ENCODE peak calls at places on chromosomes 6 and 20, in seven cellular contexts. U is epithelial cell of esophagus, N is cardiac fibroblast, Q is psoas muscle, B is GM12865, H is MM.1S, C is esophagus squamous epithelium. R is an unnamed sample.
A peak's percentile ranks its signal among the peaks of the same experiment; 100 is the strongest.

GRCh38 chr20:63323298-63323820 is 30.4 kb downstream of the COL20A1 start:
- DNase-seq in U (no peak), B (no peak), H (no peak), C (no peak), N (no peak), Q (no peak), R (no peak)

GRCh38 chr6:166543603-166544293 is 42.7 kb downstream of the RAMACL start:
- DNase-seq in N (no peak), H (no peak), B (no peak), Q (no peak), U (no peak), C (no peak), R (no peak)

GRCh38 chr6:142781124-142781523 is 163.9 kb downstream of the HIVEP2 start:
- DNase-seq in B (no peak), C (no peak), H (no peak), U (no peak), Q (no peak), N (peak; percentile 8), R (no peak)

GRCh38 chr6:127484207-127484858 is 25.1 kb upstream of the KIAA0408 start:
- DNase-seq in Q (no peak), B (peak; percentile 52), U (peak; percentile 54), C (no peak), H (peak; percentile 89), N (peak; percentile 37), R (no peak)

GRCh38 chr20:56628015-56628872 is 862 bp upstream of the TFAP2C start:
- DNase-seq in C (no peak), N (peak; percentile 17), Q (no peak), H (peak; percentile 20), U (peak; percentile 27), B (no peak), R (no peak)

GRCh38 chr6:1949533-1949932 is 295.9 kb downstream of the GMDS start:
- DNase-seq in N (peak; percentile 27), Q (no peak), U (peak; percentile 73), B (no peak), C (no peak), H (no peak), R (no peak)

GRCh38 chr20:46568570-46569129 is 18.2 kb upstream of the OCSTAMP start:
- DNase-seq in C (no peak), H (no peak), Q (peak; percentile 78), N (peak; percentile 92), B (no peak), U (peak; percentile 51), R (peak; percentile 94)

GRCh38 chr6:134599079-134599478 is 281.2 kb upstream of the SGK1 start:
- DNase-seq in B (no peak), U (no peak), C (no peak), Q (no peak), H (no peak), N (no peak), R (no peak)

GRCh38 chr20:54054516-54054915 is 15.9 kb downstream of the BCAS1 start:
- DNase-seq in N (no peak), B (no peak), C (no peak), Q (no peak), U (no peak), H (peak; percentile 62), R (no peak)

GRCh38 chr6:131362696-131363095 is 210.3 kb upstream of the ARG1 start:
- DNase-seq in N (no peak), U (no peak), B (no peak), H (no peak), Q (no peak), C (no peak), R (no peak)

GRCh38 chr6:128316258-128316952 is 204.0 kb downstream of the PTPRK start:
- DNase-seq in H (no peak), N (no peak), U (no peak), Q (no peak), B (no peak), C (no peak), R (no peak)

GRCh38 chr6:36028887-36029324 is 1.3 kb downstream of the MAPK14 start:
- DNase-seq in B (peak; percentile 73), H (peak; percentile 49), U (peak; percentile 90), Q (peak; percentile 57), N (peak; percentile 91), C (peak; percentile 20), R (peak; percentile 33)

GRCh38 chr6:170162011-170162770 is 128.7 kb downstream of the DLL1 start:
- DNase-seq in N (no peak), U (no peak), Q (no peak), C (no peak), B (no peak), H (no peak), R (no peak)

GRCh38 chr20:31859998-31860380 is 10.3 kb downstream of the DUSP15 start:
- DNase-seq in N (no peak), H (no peak), C (no peak), Q (no peak), U (no peak), B (no peak), R (no peak)

GRCh38 chr6:31541059-31541657 is 645 bp downstream of the DDX39B start:
- DNase-seq in U (peak; percentile 70), H (peak; percentile 64), C (no peak), B (peak; percentile 82), N (peak; percentile 75), Q (no peak), R (peak; percentile 36)

GRCh38 chr6:106972500-106972899 is 2.0 kb downstream of the CD24 start:
- DNase-seq in B (no peak), C (no peak), Q (no peak), H (no peak), N (no peak), U (peak; percentile 28), R (no peak)

GRCh38 chr6:6886160-6886885 is 221.4 kb upstream of the RREB1 start:
- DNase-seq in H (no peak), U (no peak), B (no peak), N (no peak), Q (no peak), C (no peak), R (no peak)

GRCh38 chr6:44659676-44660170 is 272.2 kb downstream of the CDC5L start:
- DNase-seq in H (no peak), B (no peak), Q (no peak), N (peak; percentile 22), C (no peak), U (no peak), R (no peak)

GRCh38 chr6:134707342-134707982 is 242.4 kb downstream of the ALDH8A1 start:
- DNase-seq in N (peak; percentile 67), U (peak; percentile 39), C (no peak), Q (no peak), H (no peak), B (no peak), R (no peak)

GRCh38 chr6:36443951-36444428 is 1.2 kb downstream of the KCTD20 start:
- DNase-seq in B (peak; percentile 43), Q (no peak), C (no peak), H (peak; percentile 39), N (peak; percentile 39), U (peak; percentile 32), R (no peak)

DNA sequence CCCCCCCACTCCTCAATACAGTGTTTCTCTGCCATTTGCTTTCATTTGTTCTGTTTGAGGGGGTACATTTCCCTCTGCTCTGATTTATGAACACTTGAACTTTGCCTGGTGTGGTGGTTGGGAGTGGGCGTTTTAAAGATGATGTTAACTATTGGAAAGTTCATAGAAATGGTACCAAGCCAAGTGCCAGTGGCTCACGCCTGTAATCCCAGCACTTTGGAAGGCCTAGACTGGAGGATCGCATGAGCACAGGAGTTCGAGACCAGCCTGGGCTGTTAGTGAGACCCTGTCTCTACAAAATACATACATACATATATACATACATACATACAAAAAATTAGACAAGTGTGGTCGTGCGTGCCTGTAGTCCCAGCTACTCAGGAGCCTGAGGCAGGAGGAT is 1.1 kb downstream of the RAB32 start:
- DNase-seq in B (no peak), H (no peak), N (peak; percentile 17), Q (no peak), C (no peak), U (peak; percentile 6), R (no peak)
- H3K4me3 ChIP-seq in B (no peak overlapping the region), H (no peak overlapping the region), N (peak overlapping the region; percentile 90), Q (peak overlapping the region; percentile 65), C (no peak overlapping the region), U (peak overlapping the region; percentile 65), R (peak overlapping the region; percentile 73)

DNA sequence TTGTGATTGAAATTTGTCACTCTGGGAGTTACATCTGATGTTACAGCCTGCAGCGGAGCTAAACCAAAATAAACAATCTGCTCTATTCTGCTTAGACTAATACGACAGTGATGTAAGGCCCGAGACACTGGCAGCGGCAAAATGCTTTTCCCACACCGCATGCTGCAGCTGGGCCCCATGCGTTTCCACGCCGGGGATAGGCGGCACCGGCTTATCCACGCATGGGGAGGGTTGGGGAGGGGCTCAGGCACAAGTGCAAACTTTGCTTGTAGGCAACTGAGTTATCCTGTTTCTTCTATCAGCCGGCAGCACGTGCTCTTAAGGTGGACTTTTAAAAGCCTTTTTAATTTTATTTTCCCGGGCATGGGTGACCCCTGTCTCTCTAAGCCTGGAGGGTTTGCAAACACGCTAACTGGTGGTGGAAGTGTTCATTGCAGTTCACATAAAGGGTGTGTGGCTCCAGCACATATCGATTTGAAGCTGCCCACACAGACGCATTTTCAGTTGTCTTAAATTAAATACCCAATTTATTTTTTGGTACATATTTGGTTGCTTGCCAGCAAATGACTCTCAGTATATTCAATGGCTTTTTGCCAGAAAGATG is 561.7 kb upstream of the AGPAT4 start:
- DNase-seq in C (no peak), Q (no peak), H (no peak), U (no peak), B (no peak), N (no peak), R (no peak)
- TF ChIP-seq CTCF in C (no peak), Q (no peak), H (no peak), U (no peak), B (no peak), N (no peak), R (no peak)

GRCh38 chr20:9306521-9306920 is 207.9 kb upstream of the LAMP5 start:
- DNase-seq in C (no peak), U (peak; percentile 95), N (peak; percentile 77), H (no peak), B (no peak), Q (no peak), R (no peak)

GRCh38 chr20:9311132-9311531 is 203.3 kb upstream of the LAMP5 start:
- DNase-seq in U (no peak), B (no peak), H (no peak), N (no peak), C (no peak), Q (no peak), R (no peak)
- H3K4me3 ChIP-seq in U (no peak overlapping the region), B (no peak overlapping the region), H (no peak overlapping the region), N (no peak overlapping the region), C (no peak overlapping the region), Q (no peak overlapping the region), R (no peak overlapping the region)

DNA sequence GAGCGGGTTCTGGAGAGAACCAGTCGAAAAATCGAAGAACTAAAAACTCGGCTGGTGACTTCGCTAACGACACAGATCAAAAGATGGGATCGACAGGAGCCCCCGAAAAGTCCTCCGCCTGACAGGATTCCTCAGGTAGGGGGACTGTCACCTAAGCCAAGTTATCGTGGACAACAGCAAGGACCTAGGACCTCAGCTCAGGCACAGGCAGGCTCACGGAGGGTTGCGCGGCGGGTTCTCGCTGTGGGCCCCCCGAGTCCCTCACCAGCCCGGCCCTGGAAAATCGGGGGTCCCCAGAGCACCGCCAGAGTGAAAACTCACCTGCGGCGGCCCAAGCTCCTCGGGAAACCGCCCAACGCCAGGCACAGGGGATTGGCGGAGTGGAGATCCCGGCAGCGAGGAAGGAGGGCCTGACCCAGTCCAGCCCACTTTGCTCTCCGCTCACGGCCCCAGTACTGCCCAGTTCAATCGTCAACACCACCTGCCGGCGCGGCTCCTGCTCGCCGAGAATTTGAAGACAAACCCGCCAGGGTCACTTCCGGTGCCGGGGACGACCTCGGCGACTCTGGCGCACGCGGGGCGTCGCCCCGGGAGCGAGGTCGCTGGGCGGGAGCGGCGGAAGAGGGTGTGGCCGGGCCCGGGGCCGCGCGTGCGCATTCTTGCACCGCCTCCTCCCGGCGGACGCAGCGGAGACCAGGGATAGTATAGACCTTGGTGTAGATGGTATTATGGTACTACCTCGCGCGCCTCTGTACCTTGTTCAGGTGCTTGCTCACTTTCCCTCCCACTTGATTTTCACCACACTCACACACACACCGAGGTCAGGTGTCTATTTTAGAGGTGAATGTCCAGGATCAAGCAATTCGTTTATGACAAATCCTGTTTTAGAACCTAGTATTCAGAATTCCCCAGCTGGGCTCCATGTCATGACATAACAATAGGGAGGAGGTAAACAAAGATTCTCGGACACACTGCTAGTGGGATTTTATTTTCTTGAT is at the start of gene KATNA1:
- DNase-seq in B (peak; percentile 95), C (peak; percentile 34), U (peak; percentile 85), H (peak; percentile 80), N (peak; percentile 76), Q (peak; percentile 89), R (peak; percentile 87)
- TF ChIP-seq CTCF in B (no peak), C (peak; percentile 26), U (no peak), H (no peak), N (no peak), Q (no peak), R (peak; percentile 24)

R was measured in ovary.